ENCODE peak calls at places on chromosomes 4 and X, in seven cellular contexts. R is ovary, Y is Peyer's patch, U is GM12891, K is endothelial cell of umbilical vein, H is A549, M is lower leg skin. C is an unnamed sample.
A peak's percentile ranks its signal among the peaks of the same experiment; 100 is the strongest.

GRCh38 chr4:1239949-1240305 is 9.0 kb downstream of the CTBP1 start:
- DNase-seq in H (no peak), K (no peak), U (peak; percentile 12), Y (no peak), M (no peak), R (no peak), C (no peak)

GRCh38 chrX:24494544-24495113 is 29.5 kb downstream of the PDK3 start:
- DNase-seq in U (no peak), H (peak; percentile 74), K (peak; percentile 87), Y (no peak), M (peak; percentile 14), R (no peak), C (no peak)

GRCh38 chr4:120443111-120443510 is 376.5 kb upstream of the MAD2L1 start:
- DNase-seq in U (no peak), K (no peak), M (no peak), R (no peak), Y (no peak), H (no peak), C (no peak)

GRCh38 chrX:107716045-107716684 is 59.4 kb downstream of the TSC22D3 start:
- DNase-seq in K (peak; percentile 32), M (no peak), U (no peak), Y (no peak), R (peak; percentile 48), H (no peak), C (peak; percentile 23)

GRCh38 chr4:138107023-138107422 is 135.1 kb downstream of the SLC7A11 start:
- DNase-seq in K (no peak), R (no peak), Y (no peak), M (no peak), U (no peak), H (no peak), C (no peak)

GRCh38 chr4:30867427-30867826 is 147.3 kb downstream of the PCDH7 start:
- DNase-seq in M (no peak), H (no peak), Y (no peak), R (no peak), U (no peak), K (no peak), C (no peak)

GRCh38 chr4:159766241-159766640 is 663.4 kb downstream of the RAPGEF2 start:
- DNase-seq in Y (no peak), R (no peak), K (no peak), U (no peak), H (no peak), M (no peak), C (no peak)

GRCh38 chrX:12011075-12011474 is 127.2 kb upstream of the FRMPD4 start:
- DNase-seq in U (no peak), Y (no peak), R (no peak), M (no peak), H (peak; percentile 36), K (no peak), C (no peak)

GRCh38 chr4:1539132-1539755 is 133.0 kb upstream of the NKX1-1 start:
- DNase-seq in K (no peak), U (no peak), Y (no peak), R (no peak), M (no peak), H (no peak), C (no peak)

GRCh38 chrX:43865791-43866190 is 16.5 kb downstream of the MAOB start:
- DNase-seq in H (no peak), M (no peak), K (no peak), Y (no peak), U (no peak), R (no peak), C (no peak)

GRCh38 chrX:13732246-13733067 is 2.0 kb downstream of the TRAPPC2 start:
- DNase-seq in H (no peak), Y (no peak), R (no peak), K (no peak), M (no peak), U (no peak), C (no peak)

GRCh38 chr4:127055349-127055748 is 577.4 kb upstream of the INTU start:
- DNase-seq in M (no peak), Y (no peak), K (no peak), H (no peak), R (no peak), U (no peak), C (no peak)

GRCh38 chr4:37243061-37243460 is 1.5 kb upstream of the NWD2 start:
- DNase-seq in M (no peak), Y (no peak), U (no peak), R (no peak), K (no peak), H (no peak), C (no peak)

GRCh38 chr4:23237771-23238170 is 545.0 kb downstream of the GBA3 start:
- DNase-seq in Y (no peak), M (peak; percentile 45), H (no peak), U (no peak), R (no peak), K (no peak), C (no peak)

GRCh38 chr4:139461022-139461421 is 7.1 kb downstream of the RAB33B start:
- DNase-seq in M (no peak), R (no peak), H (peak; percentile 12), U (no peak), Y (no peak), K (no peak), C (no peak)
- TF ChIP-seq POLR2A in M (no peak), R (no peak), H (no peak), U (no peak), Y (no peak), K (no peak), C (no peak)

GRCh38 chr4:174144081-174144480 is 139.4 kb downstream of the FBXO8 start:
- DNase-seq in U (no peak), R (no peak), Y (no peak), M (no peak), K (no peak), H (no peak), C (no peak)
- TF ChIP-seq POLR2A in U (no peak), R (no peak), Y (no peak), M (no peak), K (no peak), H (no peak), C (no peak)

DNA sequence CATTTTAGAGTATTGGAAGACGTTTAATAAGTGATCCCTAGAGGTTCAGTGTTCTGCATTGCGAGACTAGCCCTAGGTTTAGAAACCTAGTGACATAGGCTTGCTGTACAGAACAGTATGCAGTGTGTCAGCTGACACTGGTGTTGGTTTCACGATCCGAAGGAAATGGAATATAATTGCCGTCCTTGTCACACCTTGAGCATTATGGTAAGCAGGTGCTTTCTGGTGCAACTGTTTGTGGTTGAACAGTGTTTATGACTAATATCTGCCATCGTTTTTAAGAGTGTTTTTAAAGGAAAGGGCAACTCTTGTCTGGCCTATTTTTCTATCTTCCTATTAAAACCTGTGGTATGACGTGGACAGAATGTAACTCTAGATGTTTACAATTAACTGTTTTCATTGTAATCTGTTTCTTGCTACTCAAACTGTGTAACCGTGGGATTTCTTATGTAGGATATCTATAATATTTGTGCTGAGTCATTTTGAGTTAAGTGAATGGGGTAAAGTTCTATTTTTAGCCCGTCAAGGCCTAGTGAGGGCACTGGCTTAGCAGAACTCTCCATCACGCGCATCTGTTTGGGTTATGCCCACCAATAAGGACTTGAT is 53.8 kb upstream of the TBC1D14 start:
- DNase-seq in Y (no peak), M (no peak), K (peak; percentile 27), U (no peak), R (no peak), H (peak; percentile 71), C (no peak)
- TF ChIP-seq POLR2A in Y (no peak), M (no peak), K (no peak), U (no peak), R (no peak), H (no peak), C (no peak)

GRCh38 chr4:15002659-15003440 is 569 bp downstream of the CPEB2 start:
- DNase-seq in Y (peak; percentile 90), U (peak; percentile 37), R (peak; percentile 79), K (peak; percentile 75), M (peak; percentile 79), H (peak; percentile 91), C (no peak)
- TF ChIP-seq POLR2A in Y (peak; percentile 82), U (no peak), R (no peak), K (no peak), M (no peak), H (peak; percentile 60), C (peak; percentile 45)

GRCh38 chr4:142203505-142203904 is 567.1 kb downstream of the IL15 start:
- DNase-seq in M (no peak), U (no peak), R (no peak), Y (no peak), K (peak; percentile 46), H (no peak), C (no peak)
- TF ChIP-seq POLR2A in M (no peak), U (no peak), R (no peak), Y (no peak), K (no peak), H (no peak), C (no peak)